ENCODE peak calls at places on chromosomes 5 and 9, in eight cellular contexts. W is GM18507; D is EL; S is smooth muscle cell of the brain vasculature; R is central memory CD4-positive, alpha-beta T cell; V is upper lobe of right lung; H is mesendoderm; Z is suprapubic skin. M is an unnamed sample.

GRCh38 chr9:25602366-25603044 is 75.7 kb downstream of the TUSC1 start:
- DNase-seq in W (no peak), D (no peak), S (no peak), R (no peak), V (no peak), H (peak), Z (no peak), M (no peak)

GRCh38 chr9:129037767-129038098 is 1.3 kb downstream of the MIGA2 start:
- DNase-seq in W (no peak), D (no peak), S (no peak), R (no peak), V (no peak), H (no peak), Z (no peak), M (no peak)

GRCh38 chr5:146877783-146878470 is 630 bp downstream of the PPP2R2B start:
- DNase-seq in W (no peak), D (peak), S (no peak), R (peak), V (peak), H (peak), Z (no peak), M (peak)

GRCh38 chr5:133817456-133817855 is 151.0 kb downstream of the C5orf15 start:
- DNase-seq in W (no peak), D (no peak), S (no peak), R (no peak), V (no peak), H (no peak), Z (no peak), M (no peak)

GRCh38 chr5:53249529-53249928 is 140.0 kb upstream of the MOCS2 start:
- DNase-seq in W (no peak), D (peak), S (peak), R (no peak), V (no peak), H (no peak), Z (no peak), M (no peak)

GRCh38 chr5:77390795-77391194 is 101.3 kb downstream of the WDR41 start:
- DNase-seq in W (no peak), D (peak), S (no peak), R (no peak), V (no peak), H (no peak), Z (no peak), M (no peak)

GRCh38 chr5:163760498-163760897 is 255.1 kb downstream of the MAT2B start:
- DNase-seq in W (no peak), D (peak), S (no peak), R (no peak), V (no peak), H (no peak), Z (no peak), M (no peak)

GRCh38 chr5:137743031-137743640 is 7.2 kb upstream of the KLHL3 start:
- DNase-seq in W (no peak), D (peak), S (peak), R (peak), V (no peak), H (peak), Z (no peak), M (peak)

GRCh38 chr5:124952079-124952478 is 205.6 kb upstream of the ZNF608 start:
- DNase-seq in W (no peak), D (peak), S (no peak), R (no peak), V (no peak), H (no peak), Z (no peak), M (no peak)